ENCODE peak calls at places on chromosomes 11 and 22, in four cellular contexts. Q is HFF-Myc, F is heart left ventricle, D is epithelial cell of esophagus. S is an unnamed sample.

GRCh38 chr11:122733301-122733686 is 77.8 kb downstream of the UBASH3B start:
- DNase-seq in Q (no peak), F (no peak), D (peak; percentile 91), S (peak; percentile 57)

GRCh38 chr11:75472081-75472732 is 39.2 kb upstream of the KLHL35 start:
- DNase-seq in Q (no peak), F (no peak), D (no peak), S (no peak)

GRCh38 chr11:112320668-112321067 is 60.0 kb upstream of the PLET1 start:
- DNase-seq in Q (peak; percentile 40), F (peak; percentile 78), D (peak; percentile 92), S (peak; percentile 92)

GRCh38 chr11:124946735-124947141 is 7.3 kb upstream of the CCDC15 start:
- DNase-seq in Q (peak; percentile 89), F (no peak), D (peak; percentile 66), S (peak; percentile 70)

GRCh38 chr11:17658211-17658610 is 61.2 kb upstream of the MYOD1 start:
- DNase-seq in Q (no peak), F (no peak), D (no peak), S (no peak)

GRCh38 chr11:68946416-68947090 is 34.2 kb downstream of the MRGPRD start:
- DNase-seq in Q (peak; percentile 32), F (peak; percentile 22), D (peak; percentile 44), S (peak; percentile 15)

GRCh38 chr11:72238040-72238450 is 5.9 kb downstream of the PHOX2A start:
- DNase-seq in Q (no peak), F (no peak), D (peak; percentile 75), S (peak; percentile 60)

GRCh38 chr22:46379301-46379930 is 43.9 kb downstream of the TRMU start:
- DNase-seq in Q (no peak), F (peak; percentile 34), D (no peak), S (no peak)

GRCh38 chr11:43904737-43905515 is 24.3 kb downstream of the ALKBH3 start:
- DNase-seq in Q (no peak), F (no peak), D (peak; percentile 90), S (peak; percentile 51)

GRCh38 chr11:130947481-130947880 is 31.2 kb upstream of the SNX19 start:
- DNase-seq in Q (no peak), F (no peak), D (peak; percentile 94), S (peak; percentile 76)

GRCh38 chr11:86360775-86361395 is 13.8 kb upstream of the CCDC81 start:
- DNase-seq in Q (peak; percentile 39), F (no peak), D (peak; percentile 58), S (peak; percentile 44)

GRCh38 chr22:40107756-40108437 is 69.8 kb upstream of the TNRC6B start:
- DNase-seq in Q (no peak), F (no peak), D (peak; percentile 55), S (peak; percentile 36)

GRCh38 chr22:28869736-28870135 is 13.6 kb upstream of the ZNRF3 start:
- DNase-seq in Q (no peak), F (no peak), D (no peak), S (no peak)

GRCh38 chr11:82398300-82398815 is 335.3 kb downstream of the FAM181B start:
- DNase-seq in Q (no peak), F (no peak), D (no peak), S (no peak)

GRCh38 chr11:96303067-96303466 is 39.9 kb downstream of the MAML2 start:
- DNase-seq in Q (no peak), F (no peak), D (peak; percentile 83), S (peak; percentile 83)

GRCh38 chr11:2913029-2913431 is 16.2 kb downstream of the PHLDA2 start:
- DNase-seq in Q (no peak), F (no peak), D (no peak), S (peak; percentile 60)

GRCh38 chr22:21067901-21068680 is 22.3 kb downstream of the LRRC74B start:
- DNase-seq in Q (no peak), F (no peak), D (no peak), S (no peak)

GRCh38 chr22:40512426-40513136 is 123.9 kb downstream of the MRTFA start:
- DNase-seq in Q (peak; percentile 82), F (no peak), D (peak; percentile 97), S (peak; percentile 99)

GRCh38 chr11:85844439-85845051 is 10.6 kb upstream of the CCDC83 start:
- DNase-seq in Q (no peak), F (no peak), D (peak; percentile 98), S (peak; percentile 91)

GRCh38 chr11:58059011-58059358 is 28.2 kb downstream of the OR6Q1 start:
- DNase-seq in Q (no peak), F (no peak), D (peak; percentile 85), S (peak; percentile 64)

GRCh38 chr11:36237341-36237740 is 51.9 kb downstream of the COMMD9 start:
- DNase-seq in Q (no peak), F (no peak), D (no peak), S (no peak)

GRCh38 chr11:15198284-15198683 is 83.6 kb downstream of the INSC start:
- DNase-seq in Q (no peak), F (no peak), D (no peak), S (no peak)

GRCh38 chr11:106379712-106380111 is 302.2 kb downstream of the AASDHPPT start:
- DNase-seq in Q (no peak), F (no peak), D (no peak), S (no peak)

GRCh38 chr11:95104916-95105315 is 15.3 kb downstream of the ENDOD1 start:
- DNase-seq in Q (no peak), F (no peak), D (no peak), S (no peak)

GRCh38 chr22:50702261-50702671 is 29.6 kb downstream of the SHANK3 start:
- DNase-seq in Q (no peak), F (peak; percentile 36), D (no peak), S (no peak)

GRCh38 chr11:32312865-32313403 is 122.4 kb downstream of the WT1 start:
- DNase-seq in Q (no peak), F (no peak), D (peak; percentile 84), S (peak; percentile 83)

GRCh38 chr11:117094776-117095175 is 3.5 kb downstream of the SIK3 start:
- DNase-seq in Q (no peak), F (no peak), D (peak; percentile 58), S (no peak)

GRCh38 chr11:117097567-117098268 is 510 bp downstream of the SIK3 start:
- DNase-seq in Q (no peak), F (peak; percentile 77), D (peak; percentile 32), S (peak; percentile 38)

GRCh38 chr11:117095301-117096139 is 2.7 kb downstream of the SIK3 start:
- DNase-seq in Q (peak; percentile 56), F (no peak), D (peak; percentile 38), S (peak; percentile 49)

GRCh38 chr11:117096973-117097566 is 1.2 kb downstream of the SIK3 start:
- DNase-seq in Q (no peak), F (no peak), D (no peak), S (no peak)

DNA sequence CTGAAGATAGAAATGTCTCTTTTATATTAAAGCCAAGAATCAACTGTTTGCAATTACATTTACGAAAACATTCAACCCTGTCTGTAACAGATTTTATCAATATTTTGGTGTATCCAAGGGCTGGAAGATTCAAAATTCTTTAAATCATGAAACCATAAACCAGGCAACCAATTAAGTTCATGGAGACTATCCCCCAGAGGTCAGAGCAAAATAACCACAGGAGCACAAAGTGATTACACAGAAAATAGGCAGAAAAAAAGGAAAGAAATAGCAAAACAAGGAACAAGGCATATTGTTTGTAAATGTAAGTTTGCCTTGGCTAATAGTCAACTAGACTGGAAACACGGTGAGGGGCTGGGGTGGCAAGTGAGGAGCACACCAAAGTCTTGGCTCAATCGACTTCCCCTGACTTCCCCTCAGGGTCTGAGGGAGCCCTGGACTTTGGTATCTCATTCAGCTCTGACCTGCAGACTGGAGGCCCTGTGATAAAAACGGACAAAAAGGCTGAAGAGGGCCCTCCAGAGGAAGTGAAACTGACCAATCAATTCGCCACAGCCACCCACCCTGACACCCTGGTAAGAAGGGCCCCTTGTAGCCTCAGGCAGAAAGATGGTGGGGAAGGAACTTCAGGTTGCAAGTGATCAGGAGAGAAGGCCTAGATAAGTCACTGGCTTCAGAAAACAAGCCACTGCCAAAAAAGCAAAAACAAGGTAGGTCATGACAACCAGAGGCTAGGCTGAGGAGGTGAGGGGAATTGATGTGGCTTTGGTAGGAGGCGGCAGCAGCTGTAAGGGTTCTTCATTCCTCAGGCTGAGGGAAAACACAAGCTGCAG is 1.9 kb downstream of the SIK3 start:
- DNase-seq in Q (no peak), F (no peak), D (no peak), S (peak; percentile 19)
- TF ChIP-seq CTCF in Q (no peak), F (no peak), D (no peak), S (no peak)

DNA sequence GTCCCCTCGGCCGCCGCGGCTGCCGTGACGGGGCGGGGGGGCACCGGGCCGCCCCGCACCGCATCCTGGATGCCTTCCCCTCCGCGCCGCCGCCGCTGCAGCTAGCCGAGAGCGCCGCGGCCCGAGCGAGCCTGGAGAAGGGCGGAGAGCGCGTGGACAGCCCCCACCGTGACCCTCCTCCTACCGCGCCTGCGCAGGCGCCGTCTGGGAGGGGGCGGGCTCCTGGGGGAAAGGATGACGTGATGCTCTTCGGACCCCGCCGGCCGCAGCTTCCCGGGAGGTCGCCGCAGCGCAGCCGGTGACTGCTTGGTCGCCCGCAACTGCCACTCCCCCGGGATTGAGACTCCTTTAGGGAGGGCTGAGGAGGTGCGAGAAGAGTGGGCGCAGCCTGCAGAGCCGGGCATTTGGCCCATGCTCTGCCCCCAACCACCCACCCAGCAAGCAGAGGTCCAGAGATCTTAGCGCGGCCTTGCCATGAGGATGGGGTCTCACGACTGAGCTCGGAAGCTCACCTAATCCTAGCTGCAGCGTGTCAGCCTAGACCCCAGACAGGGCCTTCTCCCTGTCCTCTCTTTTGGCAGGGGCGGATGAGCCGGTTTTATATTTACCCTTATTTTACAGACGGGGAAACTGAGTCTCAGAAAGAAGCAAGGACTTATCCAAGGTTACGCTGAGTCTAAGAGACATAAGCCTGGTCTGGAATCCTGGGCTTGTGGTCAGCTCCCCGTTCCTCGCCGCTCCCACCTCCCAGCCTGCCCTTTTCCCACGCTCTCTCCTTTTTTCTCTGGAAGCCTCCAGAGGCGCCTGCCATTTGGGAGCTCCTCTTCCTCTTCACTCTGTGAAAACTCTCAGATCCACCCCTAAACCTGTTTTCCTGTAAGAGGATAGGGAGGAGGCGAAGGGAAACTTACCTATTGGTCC is at the start of gene DENND5A:
- DNase-seq in Q (peak; percentile 20), F (peak; percentile 94), D (peak; percentile 74), S (peak; percentile 79)
- TF ChIP-seq CTCF in Q (no peak), F (no peak), D (no peak), S (no peak)

GRCh38 chr11:65743928-65744698 is 23.5 kb upstream of the RNASEH2C start:
- DNase-seq in Q (no peak), F (peak; percentile 65), D (peak; percentile 39), S (peak; percentile 73)
- TF ChIP-seq CTCF in Q (peak; percentile 44), F (peak; percentile 22), D (peak; percentile 37), S (no peak)

DNA sequence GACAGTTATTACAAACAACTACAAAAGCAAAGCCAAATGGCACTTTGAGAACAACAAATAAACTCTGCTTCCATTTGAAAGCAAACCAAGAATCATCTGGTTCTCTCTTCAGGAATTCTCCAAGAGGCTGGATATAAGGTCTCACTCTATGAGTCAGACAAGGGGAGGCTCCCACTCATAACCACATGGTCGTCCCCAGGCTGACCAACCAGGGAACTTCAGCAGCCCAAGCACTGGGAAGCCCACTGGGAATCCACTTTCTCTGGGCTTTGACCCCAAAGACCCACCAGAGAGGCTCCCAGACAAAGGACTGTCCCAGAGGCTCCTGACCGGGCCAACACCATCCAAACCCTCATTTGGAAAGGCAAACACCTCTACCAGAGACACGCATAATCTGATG is 35.3 kb downstream of the DGCR2 start:
- DNase-seq in Q (no peak), F (no peak), D (peak; percentile 27), S (no peak)
- TF ChIP-seq CTCF in Q (no peak), F (no peak), D (no peak), S (no peak)

S was measured in MCF 10A.